ENCODE peak calls at places on chromosomes 13 and 19, in ten cellular contexts. B, M, I, L, Q, K, G, Z, C and V are unnamed samples. For H3K4me1, the result is how much of the 10 kb centered on the place peaks cover.

GRCh38 chr13:112859128-112859816 is 109.7 kb upstream of the MCF2L start:
- DNase-seq in B (no peak), M (no peak), I (no peak), L (no peak), Q (no peak), K (no peak), G (no peak), Z (no peak), C (no peak), V (no peak)

GRCh38 chr13:102726430-102726829 is 31.6 kb upstream of the METTL21C start:
- DNase-seq in B (no peak), M (no peak), I (peak), L (no peak), Q (no peak), K (no peak), G (no peak), Z (no peak), C (no peak), V (no peak)

GRCh38 chr19:41753936-41754529 is 1.3 kb upstream of the CEACAM6 start:
- DNase-seq in B (peak), M (peak), I (peak), L (peak), Q (no peak), K (no peak), G (peak), Z (peak), C (peak), V (peak)

GRCh38 chr19:3249408-3249807 is 24.9 kb downstream of the CELF5 start:
- DNase-seq in B (no peak), M (no peak), I (peak), L (peak), Q (no peak), K (no peak), G (no peak), Z (peak), C (no peak), V (no peak)

GRCh38 chr13:106230450-106230849 is 305.0 kb downstream of the EFNB2 start:
- DNase-seq in B (peak), M (no peak), I (no peak), L (no peak), Q (no peak), K (no peak), G (no peak), Z (no peak), C (no peak), V (no peak)

GRCh38 chr19:48511800-48512503 is at the start of gene LMTK3:
- DNase-seq in B (peak), M (no peak), I (peak), L (peak), Q (no peak), K (no peak), G (peak), Z (peak), C (no peak), V (no peak)

GRCh38 chr19:3073931-3074595 is 11.8 kb upstream of the TLE5 start:
- DNase-seq in B (peak), M (no peak), I (peak), L (peak), Q (no peak), K (no peak), G (peak), Z (no peak), C (no peak), V (peak)

GRCh38 chr13:109155301-109155761 is 525.9 kb downstream of the MYO16 start:
- DNase-seq in B (peak), M (peak), I (no peak), L (no peak), Q (no peak), K (no peak), G (no peak), Z (no peak), C (no peak), V (no peak)

GRCh38 chr13:43054803-43055802 is 31.7 kb downstream of the DNAJC15 start:
- DNase-seq in B (peak), M (peak), I (peak), L (peak), Q (no peak), K (peak), G (no peak), Z (peak), C (no peak), V (peak)

GRCh38 chr19:55590621-55591020 is 8.7 kb downstream of the FIZ1 start:
- DNase-seq in B (peak), M (no peak), I (peak), L (peak), Q (no peak), K (no peak), G (no peak), Z (peak), C (no peak), V (no peak)

GRCh38 chr19:20612711-20613316 is 47.2 kb upstream of the ZNF737 start:
- DNase-seq in B (no peak), M (peak), I (no peak), L (no peak), Q (no peak), K (no peak), G (no peak), Z (no peak), C (no peak), V (no peak)
- H3K4me3 ChIP-seq in B (no peak), M (peak), I (no peak), L (no peak), Q (no peak), K (peak), G (peak), Z (no peak), C (no peak), V (no peak)

GRCh38 chr19:33998739-33999345 is 173.5 kb upstream of the LSM14A start:
- DNase-seq in B (peak), M (no peak), I (peak), L (no peak), Q (no peak), K (no peak), G (no peak), Z (no peak), C (no peak), V (no peak)
- TF ChIP-seq CTCF in B (peak), M (peak), I (peak), L (peak), Q (peak), K (peak), G (peak), Z (peak), C (peak), V (peak)

GRCh38 chr19:18502633-18503294 is 19.1 kb downstream of the ELL start:
- DNase-seq in B (no peak), M (peak), I (no peak), L (no peak), Q (peak), K (no peak), G (peak), Z (no peak), C (no peak), V (no peak)

GRCh38 chr19:18500820-18501219 is 21.1 kb downstream of the ELL start:
- DNase-seq in B (no peak), M (peak), I (no peak), L (no peak), Q (peak), K (peak), G (no peak), Z (no peak), C (no peak), V (peak)

GRCh38 chr19:18501351-18501750 is 20.5 kb downstream of the ELL start:
- DNase-seq in B (no peak), M (no peak), I (no peak), L (no peak), Q (no peak), K (no peak), G (no peak), Z (no peak), C (no peak), V (no peak)

GRCh38 chr19:18502236-18502632 is 19.6 kb downstream of the ELL start:
- DNase-seq in B (no peak), M (peak), I (no peak), L (no peak), Q (no peak), K (no peak), G (no peak), Z (no peak), C (no peak), V (no peak)

DNA sequence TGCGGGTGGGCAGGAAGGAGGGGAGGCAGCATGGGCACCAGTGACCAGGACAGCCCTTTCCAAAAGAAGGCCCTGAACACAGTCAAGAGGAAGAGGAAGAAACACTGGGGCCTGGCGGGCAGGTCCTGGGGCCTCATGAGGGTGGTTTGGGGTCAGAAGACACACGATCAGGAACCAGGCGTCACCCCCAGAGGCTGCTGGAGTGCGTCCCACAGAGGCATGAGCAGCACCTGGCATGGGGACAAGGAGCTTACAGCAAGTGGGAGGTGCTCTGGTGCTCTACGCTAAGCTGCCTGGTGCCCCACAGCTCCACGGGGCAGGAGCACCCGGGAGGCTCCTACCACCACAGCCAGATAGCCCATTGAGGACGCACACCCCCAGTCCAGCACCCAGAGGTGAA is 20.0 kb downstream of the ELL start:
- DNase-seq in B (no peak), M (peak), I (no peak), L (no peak), Q (peak), K (peak), G (peak), Z (no peak), C (no peak), V (peak)
- H3K4me1 ChIP-seq in B (under half), M (half or more), I (under half), L (under half), Q (half or more), K (half or more), G (half or more), Z (under half), C (half or more), V (half or more)

GRCh38 chr13:41006296-41006695 is 12.8 kb downstream of the ELF1 start:
- DNase-seq in B (no peak), M (no peak), I (peak), L (no peak), Q (no peak), K (no peak), G (no peak), Z (no peak), C (no peak), V (no peak)
- H3K4me3 ChIP-seq in B (no peak), M (no peak), I (peak), L (no peak), Q (no peak), K (no peak), G (no peak), Z (no peak), C (no peak), V (no peak)

DNA sequence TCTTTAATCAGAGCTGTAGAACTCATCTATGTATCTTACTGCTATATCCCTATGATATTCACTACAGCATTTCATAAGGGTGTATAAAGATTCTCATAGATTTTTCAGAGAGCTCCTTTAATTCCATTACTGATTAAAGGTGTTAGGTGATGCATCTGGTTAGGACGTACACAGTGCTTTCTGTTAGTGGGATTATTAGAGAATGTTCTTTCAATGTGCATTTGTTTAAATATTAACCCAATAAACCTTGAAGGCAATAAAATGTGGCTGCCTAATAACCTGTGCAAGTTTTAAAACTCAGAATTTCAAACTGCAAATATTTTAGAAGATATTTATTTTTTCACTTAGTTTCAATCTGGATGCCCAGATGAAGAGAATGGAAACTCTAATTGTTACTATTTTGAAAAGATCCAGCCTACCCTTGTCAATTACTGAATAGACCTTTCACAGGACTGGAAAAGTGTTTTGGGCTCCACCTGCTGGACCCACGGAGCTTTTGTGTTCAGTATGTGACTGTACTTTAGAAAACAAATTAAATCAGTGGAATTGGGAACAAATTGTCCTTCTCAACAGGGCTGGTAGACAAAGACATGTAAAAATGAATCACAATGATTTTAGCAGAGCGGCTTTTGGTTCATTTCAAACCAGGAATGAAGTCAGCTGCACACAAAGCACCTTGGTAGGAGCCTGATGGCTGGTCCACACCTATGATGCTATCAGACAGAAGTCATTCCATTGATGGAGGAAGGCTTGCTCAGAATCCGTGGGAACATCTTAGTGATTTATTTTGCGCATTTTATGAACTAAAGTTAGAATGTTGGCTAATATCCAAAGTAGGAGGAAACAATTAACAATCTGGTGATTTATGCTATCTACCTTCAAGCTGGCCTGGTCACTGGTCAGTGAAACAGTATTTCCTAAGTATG is 89.5 kb upstream of the RAP2A start:
- DNase-seq in B (peak), M (peak), I (peak), L (peak), Q (peak), K (peak), G (peak), Z (peak), C (peak), V (peak)
- TF ChIP-seq CTCF in B (peak), M (peak), I (peak), L (peak), Q (peak), K (peak), G (peak), Z (peak), C (peak), V (peak)